ENCODE peak calls at places on chromosome 3, in seven cellular contexts. K, O, J, E, P, V and S are unnamed samples. For H3K4me1, the result is how much of the 10 kb centered on the place peaks cover.

GRCh38 chr3:36648241-36649034 is 115.9 kb downstream of the DCLK3 start:
- DNase-seq in E (no peak), P (peak), J (no peak), K (peak), O (no peak), V (no peak), S (no peak)

GRCh38 chr3:138861755-138862333 is 27.1 kb upstream of the PIK3CB start:
- DNase-seq in P (peak), J (no peak), O (peak), V (no peak), K (no peak), E (no peak), S (peak)

GRCh38 chr3:115100172-115100571 is 46.9 kb downstream of the ZBTB20 start:
- DNase-seq in J (peak), O (no peak), P (no peak), V (peak), E (no peak), K (peak), S (no peak)

GRCh38 chr3:58577269-58577821 is at the start of gene FAM107A:
- DNase-seq in J (no peak), K (no peak), O (peak), P (no peak), V (no peak), E (peak), S (no peak)

GRCh38 chr3:129122697-129123055 is 1.1 kb upstream of the RAB43 start:
- DNase-seq in O (no peak), V (no peak), K (no peak), P (no peak), E (no peak), J (no peak), S (no peak)

GRCh38 chr3:129419476-129419875 is 9.0 kb downstream of the EFCAB12 start:
- DNase-seq in V (no peak), E (no peak), K (no peak), J (no peak), P (no peak), O (no peak), S (no peak)

GRCh38 chr3:138359549-138360271 is 11.3 kb downstream of the MRAS start:
- DNase-seq in V (no peak), K (no peak), E (no peak), J (peak), O (no peak), P (no peak), S (no peak)

GRCh38 chr3:127964053-127964452 is 49.0 kb downstream of the KBTBD12 start:
- DNase-seq in J (no peak), P (no peak), V (no peak), E (no peak), K (no peak), O (no peak), S (no peak)

GRCh38 chr3:120437559-120437958 is 13.2 kb downstream of the FSTL1 start:
- DNase-seq in O (no peak), E (no peak), J (no peak), P (no peak), V (no peak), K (no peak), S (no peak)

DNA sequence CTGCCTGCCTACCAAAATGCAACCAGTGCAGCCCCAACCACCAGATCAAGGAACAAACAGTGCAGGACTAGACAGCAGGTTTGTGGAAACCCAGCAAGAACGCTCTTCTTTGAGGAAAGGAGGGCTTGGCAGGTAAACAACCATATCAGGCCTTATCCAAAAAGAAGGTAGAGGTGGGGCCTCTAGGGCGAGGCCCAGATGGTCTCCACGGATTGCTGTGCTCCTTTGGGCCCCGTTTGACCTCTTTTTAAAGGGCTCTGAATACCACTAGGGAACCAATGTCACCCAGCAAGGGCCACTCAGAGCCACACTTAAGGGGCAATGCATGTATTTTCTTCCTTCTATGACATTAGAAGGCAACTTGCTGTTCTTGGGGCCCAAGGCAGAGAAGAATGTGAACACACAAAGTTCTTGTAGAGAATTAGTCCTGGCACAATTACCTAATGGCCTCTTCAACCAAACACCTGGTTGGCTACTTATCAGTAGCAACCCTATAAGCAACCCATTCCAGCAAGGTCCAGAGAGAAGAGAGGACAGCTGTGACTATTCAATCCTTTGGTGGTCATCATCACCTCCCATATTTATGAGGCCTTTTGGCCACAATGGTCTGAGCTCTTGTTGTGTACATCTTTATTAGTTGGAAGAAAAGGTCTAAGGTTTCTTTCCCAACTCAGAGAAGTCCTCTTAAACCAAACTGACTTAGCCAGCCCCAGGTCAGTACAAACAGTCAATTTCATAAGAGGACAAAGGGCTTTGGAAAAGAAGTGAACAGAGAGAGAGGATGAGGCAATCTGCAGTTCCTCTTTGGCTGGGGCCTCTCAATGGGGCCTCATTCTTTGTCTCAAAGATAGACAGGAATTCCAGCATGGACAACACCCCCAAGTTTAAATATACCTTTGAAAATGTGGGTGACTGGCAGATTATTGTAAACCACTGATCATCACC is 36.0 kb downstream of the FOXP1 start:
- DNase-seq in K (no peak), E (peak), P (no peak), J (peak), V (no peak), O (no peak), S (no peak)
- TF ChIP-seq YY1 in K (no peak), E (no peak), P (no peak), J (no peak), V (no peak), O (no peak), S (no peak)

DNA sequence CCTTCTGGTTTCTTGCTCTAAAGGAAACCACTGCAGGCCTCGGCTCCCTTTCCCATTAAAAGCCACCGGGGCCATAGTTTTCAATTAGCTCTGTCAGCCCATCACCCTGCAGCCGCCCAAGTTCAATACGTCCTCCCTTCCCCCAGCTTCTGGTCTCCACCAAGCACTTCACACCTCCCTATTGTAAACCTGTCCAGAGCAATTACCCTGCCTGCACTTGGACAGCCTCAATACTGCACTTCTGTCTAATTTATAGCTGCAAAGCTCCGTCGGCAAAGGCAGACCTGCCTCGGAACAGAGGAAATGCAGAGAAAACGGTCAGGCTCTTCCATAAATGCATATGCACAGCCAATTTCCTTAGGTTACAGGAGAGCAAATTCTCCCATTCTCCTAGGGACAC is 21.9 kb downstream of the LRIG1 start:
- DNase-seq in J (no peak), P (no peak), K (no peak), O (no peak), V (no peak), E (no peak), S (no peak)
- H3K4me1 ChIP-seq in J (half or more), P (under half), K (under half), O (under half), V (under half), E (under half), S (under half)

DNA sequence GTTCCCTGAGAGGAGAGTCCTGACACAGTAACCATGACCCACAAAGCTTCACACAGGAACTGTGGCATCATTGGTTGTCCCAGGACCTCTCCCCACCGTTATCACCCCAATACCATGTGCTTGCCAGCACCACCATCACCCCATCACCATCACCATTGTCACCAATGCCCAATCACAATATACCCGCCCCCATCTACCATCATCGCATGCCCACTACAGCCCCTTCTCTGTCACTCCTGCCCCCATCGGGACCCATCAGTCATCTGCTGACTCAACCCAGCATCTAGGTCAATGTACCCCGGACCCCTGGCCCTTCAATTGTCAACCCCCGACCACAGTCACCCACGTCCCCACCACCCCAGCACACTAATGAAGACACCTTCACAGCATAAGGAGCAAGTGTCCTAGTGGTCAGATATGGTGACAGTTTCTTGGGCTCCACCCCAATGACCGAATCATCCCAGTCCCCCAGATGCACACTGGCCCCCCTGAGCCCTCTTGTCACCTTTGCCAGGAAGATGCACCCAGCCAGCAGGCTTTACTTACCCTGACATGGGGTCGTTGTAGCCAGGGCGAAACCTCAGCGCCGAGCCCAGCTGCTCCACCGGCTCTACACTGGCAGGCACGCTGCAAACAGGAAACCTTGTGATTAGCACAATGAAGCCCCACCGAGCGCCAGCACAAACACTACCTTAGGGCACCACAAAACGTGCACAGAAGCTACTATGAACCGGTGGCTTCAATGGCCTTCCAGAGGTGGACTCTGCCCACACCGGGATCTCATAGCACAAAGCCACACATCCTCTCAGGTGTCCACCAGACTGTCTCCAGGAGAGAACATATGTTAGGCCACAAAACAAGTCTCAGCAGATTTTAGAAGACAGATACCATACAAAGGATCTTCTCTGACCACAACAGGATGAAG is 25.1 kb downstream of the SHISA5 start:
- DNase-seq in O (no peak), K (no peak), E (no peak), V (no peak), P (no peak), J (peak), S (no peak)
- TF ChIP-seq YY1 in O (no peak), K (no peak), E (no peak), V (no peak), P (no peak), J (no peak), S (no peak)

DNA sequence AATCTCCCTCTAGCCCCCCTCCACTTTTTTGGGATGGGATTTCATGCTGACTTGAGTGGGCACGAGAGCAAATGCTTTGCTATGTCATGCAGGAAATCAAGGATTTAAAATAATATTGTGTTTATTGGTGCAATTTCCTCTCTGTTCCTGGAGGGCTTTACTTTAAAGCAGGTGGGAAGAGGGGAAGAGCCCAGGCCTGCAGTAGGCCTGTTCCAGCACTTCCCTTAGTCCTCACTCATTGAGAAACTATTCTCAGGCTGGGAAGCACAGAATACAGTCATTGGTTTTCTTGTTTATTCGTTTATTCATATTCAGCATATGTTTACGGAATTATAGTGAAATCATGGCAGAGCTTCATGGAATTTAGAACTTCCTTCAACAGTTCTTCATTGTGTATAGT is 41.7 kb upstream of the SPSB4 start:
- DNase-seq in K (no peak), P (no peak), V (no peak), J (no peak), E (no peak), O (no peak), S (no peak)
- H3K4me1 ChIP-seq in K (under half), P (under half), V (under half), J (under half), E (under half), O (under half), S (under half)

GRCh38 chr3:168988867-168989266 is 674.6 kb downstream of the MECOM start:
- DNase-seq in V (no peak), K (no peak), E (no peak), J (peak), P (no peak), O (no peak), S (no peak)
- TF ChIP-seq YY1 in V (no peak), K (no peak), E (no peak), J (no peak), P (no peak), O (no peak), S (no peak)

GRCh38 chr3:160546727-160547126 is 18.6 kb downstream of the KPNA4 start:
- DNase-seq in E (no peak), O (no peak), J (no peak), V (no peak), K (no peak), P (no peak), S (no peak)
- H3K4me1 ChIP-seq in E (under half), O (under half), J (under half), V (under half), K (under half), P (under half), S (under half)

DNA sequence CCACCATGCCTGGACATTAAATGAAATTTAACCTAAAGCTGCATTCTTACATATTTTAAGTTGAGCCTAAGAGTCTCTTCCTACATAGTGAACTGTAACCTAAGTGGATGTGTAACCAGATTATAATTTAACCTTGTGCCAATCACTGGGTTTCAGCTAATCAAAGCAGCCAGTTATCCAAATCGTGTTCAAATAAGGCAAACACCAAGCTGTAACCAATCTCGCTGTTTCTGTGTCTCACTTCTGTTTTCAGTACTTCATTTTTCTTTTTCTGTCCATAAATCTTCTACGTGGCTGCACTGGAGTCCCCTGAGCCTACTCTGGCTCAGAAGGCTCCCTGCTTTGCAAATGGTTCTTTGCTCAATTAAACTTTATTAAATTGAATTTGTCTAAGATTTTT is 186.1 kb upstream of the CNTN6 start:
- DNase-seq in E (no peak), K (no peak), O (no peak), V (no peak), J (no peak), P (no peak), S (no peak)
- TF ChIP-seq YY1 in E (no peak), K (no peak), O (no peak), V (no peak), J (no peak), P (no peak), S (no peak)

DNA sequence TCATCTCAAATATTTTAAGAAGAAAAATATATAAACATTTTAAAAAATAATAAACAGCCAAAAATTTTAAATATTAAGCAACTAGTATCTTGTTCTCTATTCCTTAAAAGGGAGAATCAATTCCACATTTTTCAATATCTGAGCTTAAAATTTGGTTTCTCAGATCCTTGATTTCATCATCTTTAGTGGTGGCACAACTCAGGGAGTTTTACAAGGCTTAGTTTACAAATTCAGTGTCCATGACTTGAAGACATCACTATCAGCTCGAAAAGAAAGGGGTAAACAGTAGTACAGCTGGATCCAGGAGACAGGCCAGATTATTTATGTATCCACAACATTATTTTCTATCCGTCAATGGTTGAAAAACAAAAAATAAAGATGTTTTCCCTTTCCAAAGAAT is 11.6 kb downstream of the IGF2BP2 start:
- DNase-seq in P (no peak), V (no peak), J (no peak), O (no peak), E (no peak), K (no peak), S (no peak)
- H3K4me1 ChIP-seq in P (under half), V (under half), J (half or more), O (under half), E (under half), K (under half), S (under half)